ENCODE peak calls at places on chromosomes 5 and 9, in seven cellular contexts. Z is fibroblast of mammary gland, V is upper lobe of right lung, O is aorta, R is dorsolateral prefrontal cortex, T is choroid plexus epithelial cell, J is GM12865. F is an unnamed sample.

GRCh38 chr5:43601454-43602260 is 1.3 kb upstream of the NNT start:
- DNase-seq in Z (peak), O (no peak), R (no peak), V (no peak), J (peak), T (peak), F (peak)

GRCh38 chr9:137095664-137096517 is 9.1 kb downstream of the MAN1B1 start:
- DNase-seq in O (no peak), R (no peak), J (peak), T (no peak), Z (no peak), V (peak), F (no peak)

GRCh38 chr9:135126480-135127187 is 39.2 kb downstream of the OLFM1 start:
- DNase-seq in Z (peak), V (no peak), R (no peak), O (no peak), J (no peak), T (no peak), F (peak)

GRCh38 chr9:138057726-138058125 is 180.1 kb downstream of the CACNA1B start:
- DNase-seq in O (peak), V (peak), Z (no peak), T (no peak), J (no peak), R (no peak), F (no peak)

GRCh38 chr9:97895695-97896332 is 26.5 kb downstream of the TRMO start:
- DNase-seq in R (no peak), Z (peak), V (no peak), O (no peak), J (peak), T (peak), F (no peak)

GRCh38 chr5:37598665-37599064 is 219.5 kb downstream of the WDR70 start:
- DNase-seq in V (no peak), Z (no peak), R (no peak), J (no peak), O (no peak), T (no peak), F (no peak)

GRCh38 chr5:124655211-124655880 is 91.1 kb downstream of the ZNF608 start:
- DNase-seq in V (no peak), R (no peak), Z (peak), O (no peak), J (no peak), T (peak), F (peak)

GRCh38 chr5:131488463-131488862 is 146.6 kb downstream of the RAPGEF6 start:
- DNase-seq in O (no peak), V (no peak), T (peak), Z (peak), R (no peak), J (peak), F (no peak)

GRCh38 chr5:59548807-59549357 is 344.6 kb downstream of the PDE4D start:
- DNase-seq in R (no peak), V (no peak), O (no peak), J (no peak), T (no peak), Z (no peak), F (no peak)

GRCh38 chr5:73268826-73269225 is 95.8 kb downstream of the TMEM174 start:
- DNase-seq in Z (no peak), O (no peak), J (no peak), T (no peak), V (no peak), R (no peak), F (no peak)

GRCh38 chr5:142323480-142324376 is 1.1 kb downstream of the SPRY4 start:
- DNase-seq in Z (no peak), R (no peak), O (peak), V (peak), T (peak), J (no peak), F (peak)

GRCh38 chr9:125509476-125509875 is 197.5 kb downstream of the MAPKAP1 start:
- DNase-seq in Z (peak), T (peak), J (no peak), R (no peak), O (no peak), V (no peak), F (peak)

GRCh38 chr5:125372694-125373621 is 626.5 kb upstream of the ZNF608 start:
- DNase-seq in Z (peak), O (no peak), T (peak), R (peak), J (no peak), V (no peak), F (peak)

GRCh38 chr9:114303571-114303970 is 19.3 kb upstream of the ORM1 start:
- DNase-seq in O (no peak), V (peak), R (peak), J (no peak), Z (no peak), T (no peak), F (no peak)

GRCh38 chr5:120499876-120500275 is 35.8 kb downstream of the PRR16 start:
- DNase-seq in J (no peak), R (no peak), V (no peak), O (no peak), Z (no peak), T (no peak), F (no peak)

GRCh38 chr5:90119531-90119940 is 290.0 kb downstream of the CETN3 start:
- DNase-seq in R (no peak), V (no peak), O (no peak), T (peak), J (no peak), Z (no peak), F (no peak)

GRCh38 chr5:82174128-82174918 is 103.8 kb downstream of the RPS23 start:
- DNase-seq in J (peak), V (peak), O (peak), R (peak), Z (peak), T (peak), F (peak)

GRCh38 chr5:110900829-110901228 is 162.0 kb downstream of the SLC25A46 start:
- DNase-seq in T (peak), V (no peak), J (peak), O (no peak), R (no peak), Z (peak), F (peak)

GRCh38 chr5:7397005-7397546 is 1.1 kb downstream of the ADCY2 start:
- DNase-seq in R (no peak), V (no peak), J (no peak), O (no peak), Z (peak), T (no peak), F (peak)

GRCh38 chr5:165805756-165806155 is 2300.3 kb downstream of the MAT2B start:
- DNase-seq in Z (no peak), V (no peak), T (no peak), R (no peak), J (no peak), O (no peak), F (no peak)

GRCh38 chr5:26757941-26758340 is 280.4 kb downstream of the CDH9 start:
- DNase-seq in Z (peak), J (no peak), T (peak), O (no peak), R (no peak), V (no peak), F (no peak)

GRCh38 chr9:29233193-29233592 is 1659.9 kb upstream of the C9orf72 start:
- DNase-seq in V (no peak), Z (no peak), O (no peak), R (no peak), T (no peak), J (no peak), F (no peak)

GRCh38 chr5:20291766-20292165 is 303.8 kb upstream of the CDH18 start:
- DNase-seq in T (no peak), Z (no peak), J (no peak), V (no peak), R (no peak), O (no peak), F (no peak)

GRCh38 chr9:116937361-116937760 is 250.3 kb downstream of the TRIM32 start:
- DNase-seq in T (no peak), V (no peak), R (no peak), O (no peak), Z (no peak), J (no peak), F (peak)

GRCh38 chr5:173835131-173835530 is 53.0 kb upstream of the CPEB4 start:
- DNase-seq in O (peak), T (no peak), J (no peak), Z (no peak), R (no peak), V (no peak), F (no peak)

GRCh38 chr5:149352169-149352568 is 5.7 kb upstream of the PCYOX1L start:
- DNase-seq in V (no peak), T (no peak), O (no peak), J (no peak), R (no peak), Z (no peak), F (no peak)

GRCh38 chr5:145668714-145669113 is 166.4 kb downstream of the PRELID2 start:
- DNase-seq in V (no peak), O (no peak), T (no peak), R (no peak), J (no peak), Z (no peak), F (no peak)

GRCh38 chr9:113522858-113523257 is 59.3 kb downstream of the RGS3 start:
- DNase-seq in J (no peak), R (no peak), T (no peak), V (no peak), Z (no peak), O (no peak), F (no peak)

GRCh38 chr9:16505159-16505558 is 365.3 kb downstream of the BNC2 start:
- DNase-seq in R (no peak), Z (peak), V (no peak), O (no peak), J (no peak), T (peak), F (peak)

GRCh38 chr5:91401175-91401574 is 18.1 kb upstream of the ARRDC3 start:
- DNase-seq in V (no peak), O (no peak), Z (no peak), J (no peak), T (no peak), R (no peak), F (peak)

DNA sequence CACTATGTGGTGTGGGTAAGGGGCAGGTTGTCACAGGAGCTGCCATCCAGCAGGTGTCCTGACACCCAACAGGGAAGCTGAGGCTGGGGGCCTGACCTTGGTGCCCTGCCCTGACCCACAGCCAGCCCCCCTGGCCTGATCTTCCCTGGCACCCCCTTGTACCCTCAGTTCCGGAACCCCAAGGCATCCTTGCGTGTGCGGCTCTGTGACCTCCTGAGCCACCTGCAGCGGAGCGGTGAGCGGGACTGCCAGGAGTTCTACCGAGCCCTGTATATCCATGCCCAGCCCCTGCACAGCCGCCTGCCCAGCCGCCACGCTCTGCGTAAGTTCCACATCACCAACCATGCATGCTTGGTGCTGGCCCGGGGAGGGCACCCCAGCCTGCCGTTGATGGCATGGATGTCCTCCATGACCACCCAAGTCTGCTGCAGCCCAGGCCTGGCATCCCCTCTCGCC is 14.4 kb downstream of the CARD19 start:
- DNase-seq in V (peak), Z (no peak), R (no peak), O (peak), J (no peak), T (no peak), F (no peak)
- H3K4me3 ChIP-seq in V (no peak), Z (no peak), R (no peak), O (no peak), J (no peak), T (no peak), F (no peak)

GRCh38 chr9:4762108-4762888 is 21.3 kb upstream of the AK3 start:
- DNase-seq in T (peak), O (peak), Z (peak), J (peak), R (peak), V (peak), F (peak)
- H3K4me3 ChIP-seq in T (peak), O (no peak), Z (no peak), J (peak), R (no peak), V (peak), F (no peak)

GRCh38 chr5:127216143-127216542 is 74.5 kb upstream of the MEGF10 start:
- DNase-seq in O (no peak), T (no peak), V (no peak), J (no peak), R (no peak), Z (no peak), F (no peak)

GRCh38 chr5:127210082-127210481 is 80.5 kb upstream of the MEGF10 start:
- DNase-seq in Z (peak), O (no peak), T (no peak), R (no peak), V (no peak), J (no peak), F (no peak)

GRCh38 chr5:127216906-127217675 is 73.5 kb upstream of the MEGF10 start:
- DNase-seq in R (no peak), Z (no peak), O (no peak), V (no peak), T (no peak), J (no peak), F (no peak)

GRCh38 chr5:127213231-127213630 is 77.4 kb upstream of the MEGF10 start:
- DNase-seq in Z (no peak), J (no peak), R (no peak), O (no peak), V (no peak), T (no peak), F (no peak)
- H3K4me3 ChIP-seq in Z (no peak), J (no peak), R (no peak), O (no peak), V (no peak), T (no peak), F (no peak)

GRCh38 chr9:100426532-100427365 is at the start of gene MSANTD3:
- DNase-seq in Z (peak), V (peak), O (peak), R (peak), T (peak), J (peak), F (peak)

GRCh38 chr9:100432736-100433135 is 5.8 kb downstream of the MSANTD3 start:
- DNase-seq in Z (no peak), O (no peak), R (no peak), T (no peak), V (no peak), J (no peak), F (no peak)

GRCh38 chr9:100427366-100428263 is 672 bp downstream of the MSANTD3 start:
- DNase-seq in T (peak), J (peak), O (peak), R (peak), Z (peak), V (peak), F (peak)

GRCh38 chr9:100428871-100429654 is 2.1 kb downstream of the MSANTD3 start:
- DNase-seq in Z (peak), R (no peak), O (no peak), V (no peak), T (peak), J (peak), F (peak)

DNA sequence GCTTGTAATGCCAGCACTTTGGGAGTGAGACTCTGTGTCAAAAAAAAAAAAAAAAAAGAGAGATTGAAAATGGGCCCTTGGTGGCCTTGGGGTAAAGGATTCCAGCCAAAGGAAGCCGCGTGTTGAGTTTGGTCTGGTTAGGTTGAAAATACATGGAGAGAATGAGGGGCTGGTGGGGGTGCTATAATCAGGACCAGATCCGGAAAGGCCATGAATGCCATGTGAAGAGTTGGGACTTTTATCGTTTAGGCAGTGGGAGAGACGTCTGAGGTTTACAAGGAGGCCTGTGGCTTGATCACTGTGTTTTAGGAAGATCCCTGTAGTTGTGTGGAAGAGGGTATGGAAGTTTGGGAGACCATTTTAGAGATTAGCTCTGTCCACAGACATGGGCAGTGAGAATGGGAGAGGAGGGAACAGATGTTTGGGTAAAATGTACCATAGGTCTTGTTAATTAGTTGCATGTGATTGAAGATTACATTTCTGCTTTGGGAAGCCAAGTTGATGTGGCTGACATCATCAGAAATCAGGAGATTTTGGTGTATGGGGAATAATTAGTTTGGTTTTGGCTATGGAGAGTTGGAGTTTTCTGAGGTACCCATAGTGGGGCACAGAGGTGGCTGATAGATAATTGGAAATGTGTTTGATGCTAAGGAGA is 3.5 kb downstream of the MSANTD3 start:
- DNase-seq in Z (peak), V (no peak), O (no peak), T (no peak), J (no peak), R (no peak), F (no peak)
- H3K4me3 ChIP-seq in Z (peak), V (no peak), O (no peak), T (no peak), J (no peak), R (no peak), F (peak)

GRCh38 chr5:98785244-98785643 is 11.8 kb downstream of the RGMB start:
- DNase-seq in J (no peak), T (no peak), O (no peak), Z (no peak), V (no peak), R (no peak), F (no peak)
- H3K4me3 ChIP-seq in J (no peak), T (no peak), O (no peak), Z (no peak), V (no peak), R (no peak), F (no peak)